ENCODE peak calls at places on chromosomes 13 and 19, in eight cellular contexts. W, V, Y, O, Z, M, B and Q are unnamed samples.

GRCh38 chr19:4821265-4821664 is 10.2 kb downstream of the TICAM1 start:
- DNase-seq in W (no peak), O (no peak), V (no peak), Z (no peak), M (no peak), B (no peak), Y (no peak), Q (no peak)

GRCh38 chr13:94177041-94177440 is 302.4 kb downstream of the DCT start:
- DNase-seq in V (no peak), O (no peak), B (peak; percentile 72), W (no peak), Y (no peak), M (no peak), Z (no peak), Q (no peak)

GRCh38 chr13:54415753-54416366 is 1387.2 kb downstream of the OLFM4 start:
- DNase-seq in Y (no peak), Z (no peak), B (no peak), W (no peak), V (no peak), M (no peak), O (no peak), Q (no peak)

GRCh38 chr19:41893899-41894298 is 10.9 kb downstream of the ARHGEF1 start:
- DNase-seq in W (no peak), Z (no peak), B (peak; percentile 46), O (no peak), V (no peak), M (no peak), Y (no peak), Q (peak; percentile 31)

GRCh38 chr19:18436651-18437478 is 1.1 kb downstream of the ISYNA1 start:
- DNase-seq in B (peak; percentile 95), Z (peak; percentile 84), Y (peak; percentile 90), W (peak; percentile 93), V (peak; percentile 65), M (peak; percentile 69), O (peak; percentile 93), Q (peak; percentile 82)

GRCh38 chr13:95201814-95202521 is 99.3 kb downstream of the ABCC4 start:
- DNase-seq in O (no peak), V (peak; percentile 56), Y (no peak), Z (peak; percentile 25), B (peak; percentile 7), M (no peak), W (no peak), Q (no peak)

GRCh38 chr19:31548941-31549340 is 199.7 kb upstream of the TSHZ3 start:
- DNase-seq in Y (no peak), Z (peak; percentile 54), W (no peak), M (no peak), O (no peak), V (peak; percentile 50), B (peak; percentile 69), Q (peak; percentile 38)

GRCh38 chr13:59391696-59392095 is 772.0 kb downstream of the DIAPH3 start:
- DNase-seq in B (peak; percentile 90), O (peak; percentile 24), W (peak; percentile 58), V (peak; percentile 73), M (peak; percentile 58), Z (peak; percentile 84), Y (no peak), Q (peak; percentile 28)

GRCh38 chr19:21117041-21117907 is 24.6 kb upstream of the ZNF431 start:
- DNase-seq in Y (no peak), B (peak; percentile 39), V (peak; percentile 34), W (no peak), O (no peak), Z (no peak), M (no peak), Q (no peak)

GRCh38 chr13:44396963-44397580 is 23.4 kb downstream of the SERP2 start:
- DNase-seq in W (no peak), Y (no peak), V (no peak), O (no peak), Z (peak; percentile 73), B (peak; percentile 92), M (no peak), Q (no peak)

GRCh38 chr13:21050288-21051197 is 10.8 kb downstream of the LATS2 start:
- DNase-seq in M (no peak), B (peak; percentile 39), Z (no peak), Y (no peak), O (no peak), V (no peak), W (no peak), Q (no peak)

GRCh38 chr19:33446918-33447293 is 73.4 kb downstream of the CEBPG start:
- DNase-seq in W (no peak), V (no peak), Z (no peak), B (no peak), M (no peak), O (no peak), Y (no peak), Q (no peak)

GRCh38 chr13:48631441-48631840 is 22.3 kb upstream of the CYSLTR2 start:
- DNase-seq in B (peak; percentile 55), V (peak; percentile 13), Y (no peak), M (no peak), W (no peak), O (no peak), Z (no peak), Q (no peak)

GRCh38 chr19:6108721-6109633 is 1.3 kb downstream of the RFX2 start:
- DNase-seq in Z (peak; percentile 69), B (peak; percentile 63), W (no peak), Y (peak; percentile 74), O (peak; percentile 59), M (peak; percentile 39), V (peak; percentile 88), Q (peak; percentile 28)

GRCh38 chr13:33692531-33692930 is 125.4 kb upstream of the RFC3 start:
- DNase-seq in W (no peak), O (no peak), M (no peak), Y (no peak), B (no peak), V (no peak), Z (no peak), Q (no peak)

GRCh38 chr19:4256563-4256962 is 9.7 kb downstream of the YJU2 start:
- DNase-seq in Y (no peak), V (no peak), B (no peak), O (peak; percentile 13), Z (no peak), W (no peak), M (no peak), Q (no peak)

GRCh38 chr13:95745752-95746151 is 68.8 kb downstream of the DNAJC3 start:
- DNase-seq in V (no peak), B (peak; percentile 35), W (no peak), M (no peak), Z (no peak), O (no peak), Y (no peak), Q (no peak)

GRCh38 chr19:17915940-17916593 is 16.7 kb upstream of the CCDC124 start:
- DNase-seq in M (no peak), Z (no peak), W (no peak), O (no peak), B (no peak), Y (no peak), V (no peak), Q (no peak)

GRCh38 chr19:33456076-33456844 is 65.3 kb downstream of the PEPD start:
- DNase-seq in O (no peak), B (no peak), Y (peak; percentile 34), M (no peak), V (no peak), Z (no peak), W (no peak), Q (peak; percentile 7)

DNA sequence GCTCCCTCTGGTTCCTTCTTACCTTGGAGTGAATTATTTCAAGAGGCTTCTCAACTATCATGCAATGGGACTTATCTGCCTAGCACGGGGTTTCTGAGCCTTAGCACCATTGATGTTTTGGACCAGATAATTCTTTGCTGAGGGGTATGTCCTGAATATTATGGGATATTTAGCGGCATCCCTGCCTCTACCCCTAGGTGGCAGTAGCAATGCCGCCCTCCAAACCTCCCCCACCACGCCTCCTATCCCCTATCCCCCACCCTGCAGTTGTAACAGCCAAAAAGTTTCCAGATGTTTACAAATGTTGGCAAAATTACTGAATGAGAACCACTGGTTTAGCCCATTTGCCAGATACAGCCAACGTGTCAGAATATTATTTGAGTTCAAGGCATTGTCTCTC is 125.5 kb downstream of the POSTN start:
- DNase-seq in Y (no peak), M (no peak), W (no peak), V (no peak), B (no peak), Z (no peak), O (no peak), Q (no peak)
- TF ChIP-seq CTCF in Y (no peak), M (peak; percentile 29), W (no peak), V (no peak), B (peak; percentile 10), Z (no peak), O (no peak), Q (peak; percentile 30)

DNA sequence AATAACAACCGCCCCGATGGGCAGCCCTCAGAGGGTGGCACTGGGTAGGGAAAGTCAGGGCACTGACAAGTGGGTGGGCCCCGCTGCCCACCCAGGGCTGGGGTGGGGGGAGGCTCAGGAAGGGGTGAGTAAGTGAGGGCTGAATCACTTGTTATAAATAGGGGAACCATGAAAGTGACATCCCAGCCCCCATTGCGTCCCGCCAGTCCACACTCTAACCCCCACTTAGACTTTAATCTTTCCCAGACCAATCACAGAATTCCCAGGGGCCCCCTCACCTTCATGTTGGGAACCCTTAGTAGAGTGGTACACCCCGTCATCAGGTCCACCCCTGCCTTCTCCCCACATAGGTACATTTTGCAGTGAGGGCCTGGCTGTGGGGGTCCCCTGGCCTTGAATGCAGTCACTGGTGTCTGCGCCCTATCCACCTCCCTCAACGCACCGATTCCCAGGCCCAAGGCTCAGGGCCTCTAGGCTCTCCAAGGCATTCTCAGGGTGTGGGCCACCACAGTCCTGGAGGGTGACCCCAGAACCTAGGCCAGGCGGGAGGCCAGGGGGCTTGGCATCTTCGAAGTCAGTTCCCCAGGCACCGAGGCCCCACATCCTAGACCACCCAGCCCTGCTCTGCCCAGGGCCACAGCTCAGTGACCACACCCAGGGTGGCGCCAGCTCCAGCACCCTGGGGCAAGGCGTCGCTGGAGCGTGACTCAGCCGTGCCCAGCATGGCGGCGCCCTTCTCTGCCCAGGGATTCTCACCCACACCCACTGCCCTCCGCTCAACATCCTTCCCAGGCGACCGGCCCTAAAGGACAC is 36.8 kb upstream of the NANOS3 start:
- DNase-seq in V (peak; percentile 61), W (no peak), B (no peak), M (no peak), Y (peak; percentile 85), O (peak; percentile 70), Z (no peak), Q (no peak)
- TF ChIP-seq CTCF in V (no peak), W (no peak), B (no peak), M (no peak), Y (no peak), O (no peak), Z (no peak), Q (no peak)

DNA sequence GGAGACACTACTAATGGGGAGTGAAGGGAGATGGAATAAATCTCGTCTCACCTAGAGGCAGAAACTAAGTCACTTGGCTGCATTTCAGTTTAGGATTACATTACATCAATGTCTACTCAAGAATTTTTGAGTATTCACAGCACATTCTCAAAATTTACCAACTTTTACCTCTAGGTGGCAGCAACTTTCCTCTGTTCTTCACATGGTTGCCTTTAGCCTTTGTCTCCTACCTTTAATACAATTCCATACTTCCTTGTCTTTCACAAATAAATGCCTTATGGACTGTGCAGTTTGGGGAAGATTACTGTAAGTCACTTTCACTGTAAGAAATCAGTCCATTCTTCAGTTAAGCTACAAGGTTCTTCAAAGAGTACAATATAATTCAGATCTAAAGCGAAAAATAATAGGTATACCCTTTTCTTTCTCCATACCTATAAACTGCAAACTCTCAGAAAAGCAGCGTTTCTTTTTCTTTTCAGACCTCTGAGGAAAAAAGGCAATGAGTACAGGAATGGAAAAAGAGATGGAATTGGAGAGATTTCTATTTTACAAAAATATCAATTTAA is 379.4 kb downstream of the KLF12 start:
- DNase-seq in W (peak; percentile 31), Y (no peak), M (peak; percentile 50), Z (peak; percentile 73), O (peak; percentile 22), V (peak; percentile 62), B (peak; percentile 86), Q (no peak)
- TF ChIP-seq CTCF in W (peak; percentile 61), Y (peak; percentile 67), M (peak; percentile 83), Z (peak; percentile 65), O (peak; percentile 89), V (peak; percentile 79), B (peak; percentile 66), Q (peak; percentile 84)

GRCh38 chr19:49983645-49984229 is 22.8 kb upstream of the SIGLEC11 start:
- DNase-seq in M (peak; percentile 55), W (peak; percentile 80), Y (no peak), O (peak; percentile 67), Z (peak; percentile 39), B (peak; percentile 62), V (peak; percentile 32), Q (peak; percentile 67)
- TF ChIP-seq CTCF in M (peak; percentile 92), W (peak; percentile 84), Y (peak; percentile 68), O (peak; percentile 89), Z (peak; percentile 88), B (peak; percentile 92), V (peak; percentile 84), Q (peak; percentile 95)